ENCODE peak calls at places on chromosomes 5 and 9, in four cellular contexts. One of them, this sample, is unnamed.

GRCh38 chr9:34428325-34428958 is 29.9 kb downstream of the FAM219A start:
- DNase-seq in ovary: no peak
- DNase-seq in Peyer's patch: no peak
- DNase-seq in PC-9: no peak
- DNase-seq in this sample: no peak

GRCh38 chr9:111715471-111715870 is 54.1 kb downstream of the GNG10 start:
- DNase-seq in ovary: no peak
- DNase-seq in Peyer's patch: no peak
- DNase-seq in PC-9: no peak
- DNase-seq in this sample: no peak

GRCh38 chr5:52269395-52269794 is 518.3 kb upstream of the ITGA1 start:
- DNase-seq in ovary: no peak
- DNase-seq in Peyer's patch: no peak
- DNase-seq in PC-9: no peak
- DNase-seq in this sample: no peak

GRCh38 chr9:14923701-14924100 is 13.5 kb upstream of the FREM1 start:
- DNase-seq in ovary: no peak
- DNase-seq in Peyer's patch: no peak
- DNase-seq in PC-9: no peak
- DNase-seq in this sample: no peak

GRCh38 chr9:25261445-25261844 is 416.8 kb downstream of the TUSC1 start:
- DNase-seq in ovary: no peak
- DNase-seq in Peyer's patch: no peak
- DNase-seq in PC-9: no peak
- DNase-seq in this sample: no peak

GRCh38 chr9:109206670-109207069 is 39.6 kb upstream of the FRRS1L start:
- DNase-seq in ovary: no peak
- DNase-seq in Peyer's patch: no peak
- DNase-seq in PC-9: no peak
- DNase-seq in this sample: no peak

GRCh38 chr5:158553195-158553945 is 546.3 kb downstream of the EBF1 start:
- DNase-seq in ovary: peak; percentile 11
- DNase-seq in Peyer's patch: no peak
- DNase-seq in PC-9: no peak
- DNase-seq in this sample: peak; percentile 46

GRCh38 chr9:92100237-92100911 is 14.8 kb downstream of the SPTLC1 start:
- DNase-seq in ovary: no peak
- DNase-seq in Peyer's patch: no peak
- DNase-seq in PC-9: peak; percentile 85
- DNase-seq in this sample: no peak

GRCh38 chr9:136312436-136312835 is 8.5 kb upstream of the CCDC187 start:
- DNase-seq in ovary: peak; percentile 55
- DNase-seq in Peyer's patch: no peak
- DNase-seq in PC-9: no peak
- DNase-seq in this sample: no peak

GRCh38 chr5:69024241-69024651 is 69.6 kb upstream of the SLC30A5 start:
- DNase-seq in ovary: no peak
- DNase-seq in Peyer's patch: no peak
- DNase-seq in PC-9: peak; percentile 55
- DNase-seq in this sample: no peak

GRCh38 chr5:398475-399295 is 44.3 kb upstream of the EXOC3 start:
- DNase-seq in ovary: peak; percentile 33
- DNase-seq in Peyer's patch: peak; percentile 44
- DNase-seq in PC-9: no peak
- DNase-seq in this sample: peak; percentile 60

GRCh38 chr5:1801061-1801953 is at the start of gene NDUFS6:
- DNase-seq in ovary: peak; percentile 71
- DNase-seq in Peyer's patch: peak; percentile 90
- DNase-seq in PC-9: peak; percentile 76
- DNase-seq in this sample: peak; percentile 86

GRCh38 chr5:131928957-131929356 is 16.5 kb downstream of the MEIKIN start:
- DNase-seq in ovary: no peak
- DNase-seq in Peyer's patch: no peak
- DNase-seq in PC-9: no peak
- DNase-seq in this sample: no peak

GRCh38 chr9:107932036-107932435 is 442.5 kb upstream of the KLF4 start:
- DNase-seq in ovary: no peak
- DNase-seq in Peyer's patch: no peak
- DNase-seq in PC-9: no peak
- DNase-seq in this sample: no peak

GRCh38 chr5:93582677-93583524 is at the start of gene NR2F1:
- DNase-seq in ovary: peak; percentile 93
- DNase-seq in Peyer's patch: no peak
- DNase-seq in PC-9: peak; percentile 96
- DNase-seq in this sample: no peak

GRCh38 chr9:133322701-133323100 is 13.3 kb downstream of the SURF6 start:
- DNase-seq in ovary: no peak
- DNase-seq in Peyer's patch: no peak
- DNase-seq in PC-9: no peak
- DNase-seq in this sample: peak; percentile 47

GRCh38 chr9:79661926-79662552 is 90.3 kb downstream of the TLE4 start:
- DNase-seq in ovary: no peak
- DNase-seq in Peyer's patch: no peak
- DNase-seq in PC-9: no peak
- DNase-seq in this sample: no peak

GRCh38 chr9:33159058-33159759 is 7.9 kb downstream of the B4GALT1 start:
- DNase-seq in ovary: peak; percentile 81
- DNase-seq in Peyer's patch: peak; percentile 83
- DNase-seq in PC-9: peak; percentile 74
- DNase-seq in this sample: peak; percentile 76

GRCh38 chr5:126449751-126450271 is 26.6 kb downstream of the GRAMD2B start:
- DNase-seq in ovary: no peak
- DNase-seq in Peyer's patch: no peak
- DNase-seq in PC-9: no peak
- DNase-seq in this sample: no peak

GRCh38 chr9:130371196-130371966 is 73.4 kb upstream of the ASS1 start:
- DNase-seq in ovary: no peak
- DNase-seq in Peyer's patch: no peak
- DNase-seq in PC-9: no peak
- DNase-seq in this sample: no peak

GRCh38 chr9:19122490-19123042 is 4.7 kb downstream of the PLIN2 start:
- DNase-seq in ovary: no peak
- DNase-seq in Peyer's patch: no peak
- DNase-seq in PC-9: no peak
- DNase-seq in this sample: no peak

GRCh38 chr9:19119241-19119640 is 8.1 kb downstream of the PLIN2 start:
- DNase-seq in ovary: no peak
- DNase-seq in Peyer's patch: no peak
- DNase-seq in PC-9: no peak
- DNase-seq in this sample: no peak

GRCh38 chr9:19117039-19117716 is 10.1 kb downstream of the PLIN2 start:
- DNase-seq in ovary: no peak
- DNase-seq in Peyer's patch: no peak
- DNase-seq in PC-9: no peak
- DNase-seq in this sample: no peak

GRCh38 chr9:19120846-19121245 is 6.4 kb downstream of the PLIN2 start:
- DNase-seq in ovary: no peak
- DNase-seq in Peyer's patch: no peak
- DNase-seq in PC-9: no peak
- DNase-seq in this sample: no peak

GRCh38 chr9:19119801-19120440 is 7.4 kb downstream of the PLIN2 start:
- DNase-seq in ovary: no peak
- DNase-seq in Peyer's patch: no peak
- DNase-seq in PC-9: no peak
- DNase-seq in this sample: no peak
- H3K4me3 ChIP-seq in ovary: no peak overlapping the region
- H3K4me3 ChIP-seq in Peyer's patch: no peak overlapping the region
- H3K4me3 ChIP-seq in PC-9: no peak overlapping the region
- H3K4me3 ChIP-seq in this sample: no peak overlapping the region

GRCh38 chr9:123371805-123372590 is 16.0 kb downstream of the CRB2 start:
- DNase-seq in ovary: no peak
- DNase-seq in Peyer's patch: no peak
- DNase-seq in PC-9: no peak
- DNase-seq in this sample: no peak

GRCh38 chr9:123369296-123369695 is 13.3 kb downstream of the CRB2 start:
- DNase-seq in ovary: no peak
- DNase-seq in Peyer's patch: no peak
- DNase-seq in PC-9: no peak
- DNase-seq in this sample: no peak

GRCh38 chr9:123370108-123370507 is 14.1 kb downstream of the CRB2 start:
- DNase-seq in ovary: no peak
- DNase-seq in Peyer's patch: no peak
- DNase-seq in PC-9: no peak
- DNase-seq in this sample: no peak

GRCh38 chr9:123371228-123371584 is 15.2 kb downstream of the CRB2 start:
- DNase-seq in ovary: no peak
- DNase-seq in Peyer's patch: no peak
- DNase-seq in PC-9: no peak
- DNase-seq in this sample: no peak

DNA sequence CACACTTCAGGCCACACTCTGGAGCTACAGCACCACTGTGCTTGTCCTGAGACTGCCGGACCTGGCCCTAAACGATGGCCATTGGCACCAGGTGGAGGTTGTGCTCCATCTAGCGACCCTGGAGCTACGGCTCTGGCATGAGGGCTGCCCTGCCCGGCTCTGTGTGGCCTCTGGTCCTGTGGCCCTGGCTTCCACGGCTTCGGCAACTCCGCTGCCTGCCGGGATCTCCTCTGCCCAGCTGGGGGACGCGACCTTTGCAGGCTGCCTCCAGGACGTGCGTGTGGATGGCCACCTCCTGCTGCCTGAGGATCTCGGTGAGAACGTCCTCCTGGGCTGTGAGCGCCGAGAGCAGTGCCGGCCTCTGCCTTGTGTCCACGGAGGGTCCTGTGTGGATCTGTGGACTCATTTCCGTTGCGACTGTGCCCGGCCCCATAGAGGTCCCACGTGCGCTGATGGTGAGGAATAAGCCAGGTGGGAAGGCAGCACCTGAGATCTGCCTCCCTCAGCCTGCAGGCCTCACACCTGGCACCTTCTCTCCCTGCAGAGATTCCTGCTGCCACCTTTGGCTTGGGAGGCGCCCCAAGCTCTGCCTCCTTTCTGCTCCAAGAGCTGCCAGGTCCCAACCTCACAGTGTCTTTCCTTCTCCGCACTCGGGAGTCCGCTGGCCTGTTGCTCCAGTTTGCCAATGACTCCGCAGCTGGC is 14.7 kb downstream of the CRB2 start:
- DNase-seq in ovary: no peak
- DNase-seq in Peyer's patch: no peak
- DNase-seq in PC-9: no peak
- DNase-seq in this sample: no peak
- TF ChIP-seq CTCF in ovary: no peak
- TF ChIP-seq CTCF in Peyer's patch: no peak
- TF ChIP-seq CTCF in PC-9: peak; percentile 19
- TF ChIP-seq CTCF in this sample: no peak

DNA sequence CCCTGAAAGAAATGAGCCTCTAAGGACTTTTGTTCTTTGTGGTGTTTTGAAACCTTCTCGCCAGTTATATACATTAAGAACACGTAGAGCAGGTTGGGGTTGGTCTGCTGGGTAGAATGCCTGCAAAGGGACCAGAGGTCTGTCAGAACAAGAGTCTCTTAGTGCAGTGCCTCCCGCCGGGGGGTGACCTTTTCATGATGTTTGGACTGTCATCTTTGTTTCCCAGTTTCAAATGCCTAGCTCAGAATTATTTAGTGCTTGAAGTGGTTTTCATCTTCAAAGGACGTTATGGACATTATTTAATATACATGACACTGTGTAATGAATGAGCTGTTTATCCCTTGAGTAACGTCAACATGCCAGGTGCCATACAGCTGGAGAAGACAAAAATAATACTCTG is 17.0 kb downstream of the TRIO start:
- DNase-seq in ovary: no peak
- DNase-seq in Peyer's patch: no peak
- DNase-seq in PC-9: no peak
- DNase-seq in this sample: no peak
- H3K4me3 ChIP-seq in ovary: no peak overlapping the region
- H3K4me3 ChIP-seq in Peyer's patch: no peak overlapping the region
- H3K4me3 ChIP-seq in PC-9: no peak overlapping the region
- H3K4me3 ChIP-seq in this sample: no peak overlapping the region

GRCh38 chr9:125177888-125178287 is 11.7 kb downstream of the PPP6C start:
- DNase-seq in ovary: no peak
- DNase-seq in Peyer's patch: no peak
- DNase-seq in PC-9: no peak
- DNase-seq in this sample: no peak
- TF ChIP-seq CTCF in ovary: no peak
- TF ChIP-seq CTCF in Peyer's patch: no peak
- TF ChIP-seq CTCF in PC-9: no peak
- TF ChIP-seq CTCF in this sample: no peak

DNA sequence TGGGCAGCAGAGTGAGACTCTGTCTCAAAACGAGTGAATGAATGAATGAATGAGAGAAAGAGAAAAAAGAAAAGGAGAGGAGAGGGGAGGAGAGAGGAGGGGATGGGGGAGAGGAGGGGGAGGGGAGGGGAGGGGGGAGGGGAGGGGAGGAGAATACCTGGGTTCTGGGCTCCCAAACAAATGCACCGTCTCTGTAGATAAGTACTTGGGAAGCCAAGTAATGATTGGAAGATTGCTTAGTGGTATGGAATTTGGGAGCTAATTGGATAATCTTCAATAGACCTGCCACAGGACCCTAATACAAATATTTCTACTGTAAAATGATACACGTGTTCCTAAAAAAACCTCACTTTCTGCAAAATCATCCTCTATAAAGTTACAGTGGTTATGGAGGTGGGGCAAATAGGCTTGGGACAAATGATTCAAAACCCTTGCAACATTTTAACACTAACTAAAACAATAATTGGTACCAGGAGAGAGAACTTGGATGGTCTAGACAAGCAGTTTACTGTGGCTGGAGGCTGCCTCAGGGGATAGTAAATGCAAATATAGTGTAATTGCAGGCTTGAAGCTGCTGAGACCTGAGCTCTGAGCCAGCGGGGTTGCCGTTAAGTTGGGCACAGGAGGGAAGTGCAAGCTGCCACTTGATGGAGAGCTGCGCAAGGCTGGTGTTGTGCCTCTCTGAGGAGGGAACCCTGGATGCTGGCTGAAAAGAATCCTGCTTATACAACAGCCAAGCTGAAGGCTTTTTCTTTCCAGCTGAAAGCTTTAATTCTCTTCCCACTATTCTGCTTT is 3.5 kb downstream of the HEMGN start:
- DNase-seq in ovary: no peak
- DNase-seq in Peyer's patch: no peak
- DNase-seq in PC-9: no peak
- DNase-seq in this sample: no peak
- H3K4me3 ChIP-seq in ovary: no peak overlapping the region
- H3K4me3 ChIP-seq in Peyer's patch: no peak overlapping the region
- H3K4me3 ChIP-seq in PC-9: no peak overlapping the region
- H3K4me3 ChIP-seq in this sample: no peak overlapping the region

GRCh38 chr5:150175536-150175935 is 9.0 kb downstream of the CDX1 start:
- DNase-seq in ovary: no peak
- DNase-seq in Peyer's patch: peak; percentile 50
- DNase-seq in PC-9: no peak
- DNase-seq in this sample: no peak
- TF ChIP-seq CTCF in ovary: no peak
- TF ChIP-seq CTCF in Peyer's patch: no peak
- TF ChIP-seq CTCF in PC-9: peak; percentile 54
- TF ChIP-seq CTCF in this sample: peak; percentile 34

GRCh38 chr5:138138949-138139775 is at the start of gene NME5:
- DNase-seq in ovary: peak; percentile 67
- DNase-seq in Peyer's patch: peak; percentile 54
- DNase-seq in PC-9: no peak
- DNase-seq in this sample: peak; percentile 30
- H3K4me3 ChIP-seq in ovary: peak within 1 kb of the TSS; percentile 41
- H3K4me3 ChIP-seq in Peyer's patch: peak within 1 kb of the TSS; percentile 13
- H3K4me3 ChIP-seq in PC-9: no peak within 1 kb of the TSS
- H3K4me3 ChIP-seq in this sample: peak within 1 kb of the TSS; percentile 50

This sample was measured in tibial artery.